ENCODE peak calls at places on chromosomes 16 and 17, in four cellular contexts. One of them, this sample, is unnamed.

GRCh38 chr17:74950207-74950606 is 14.5 kb downstream of the OTOP3 start:
- DNase-seq in H1: no peak
- DNase-seq in heart right ventricle: no peak
- DNase-seq in pancreas: no peak
- DNase-seq in this sample: no peak

GRCh38 chr17:56096026-56096807 is 57.1 kb upstream of the ANKFN1 start:
- DNase-seq in H1: no peak
- DNase-seq in heart right ventricle: no peak
- DNase-seq in pancreas: no peak
- DNase-seq in this sample: no peak

GRCh38 chr16:53061256-53061655 is 6.5 kb downstream of the CHD9 start:
- DNase-seq in H1: no peak
- DNase-seq in heart right ventricle: no peak
- DNase-seq in pancreas: no peak
- DNase-seq in this sample: no peak

GRCh38 chr16:30355144-30355953 is at the start of gene CD2BP2:
- DNase-seq in H1: peak; percentile 92
- DNase-seq in heart right ventricle: peak; percentile 92
- DNase-seq in pancreas: peak; percentile 97
- DNase-seq in this sample: peak; percentile 92

GRCh38 chr17:82531431-82531881 is 11.9 kb downstream of the FOXK2 start:
- DNase-seq in H1: no peak
- DNase-seq in heart right ventricle: no peak
- DNase-seq in pancreas: no peak
- DNase-seq in this sample: no peak

GRCh38 chr16:73095885-73096341 is 48.0 kb upstream of the ZFHX3 start:
- DNase-seq in H1: no peak
- DNase-seq in heart right ventricle: no peak
- DNase-seq in pancreas: no peak
- DNase-seq in this sample: no peak

GRCh38 chr17:53722407-53722806 is 100.3 kb upstream of the KIF2B start:
- DNase-seq in H1: no peak
- DNase-seq in heart right ventricle: no peak
- DNase-seq in pancreas: no peak
- DNase-seq in this sample: no peak

GRCh38 chr17:65562206-65562531 is 721 bp upstream of the AXIN2 start:
- DNase-seq in H1: no peak
- DNase-seq in heart right ventricle: no peak
- DNase-seq in pancreas: no peak
- DNase-seq in this sample: no peak

GRCh38 chr16:17369441-17369951 is 101.3 kb downstream of the XYLT1 start:
- DNase-seq in H1: no peak
- DNase-seq in heart right ventricle: peak; percentile 52
- DNase-seq in pancreas: no peak
- DNase-seq in this sample: peak; percentile 36

GRCh38 chr16:48291303-48291702 is 44.0 kb upstream of the ABCC11 start:
- DNase-seq in H1: no peak
- DNase-seq in heart right ventricle: no peak
- DNase-seq in pancreas: no peak
- DNase-seq in this sample: no peak

GRCh38 chr17:81251091-81251942 is 12.2 kb downstream of the NDUFAF8 start:
- DNase-seq in H1: no peak
- DNase-seq in heart right ventricle: peak; percentile 33
- DNase-seq in pancreas: no peak
- DNase-seq in this sample: no peak

GRCh38 chr17:63881935-63882601 is at the start of gene GH2:
- DNase-seq in H1: peak; percentile 88
- DNase-seq in heart right ventricle: no peak
- DNase-seq in pancreas: peak; percentile 27
- DNase-seq in this sample: no peak

GRCh38 chr16:86046026-86046713 is 147.2 kb downstream of the IRF8 start:
- DNase-seq in H1: no peak
- DNase-seq in heart right ventricle: no peak
- DNase-seq in pancreas: no peak
- DNase-seq in this sample: no peak

GRCh38 chr17:65559802-65560627 is 1.4 kb downstream of the AXIN2 start:
- DNase-seq in H1: peak; percentile 73
- DNase-seq in heart right ventricle: peak; percentile 46
- DNase-seq in pancreas: peak; percentile 26
- DNase-seq in this sample: no peak

GRCh38 chr16:47574091-47575054 is 113.2 kb downstream of the PHKB start:
- DNase-seq in H1: no peak
- DNase-seq in heart right ventricle: no peak
- DNase-seq in pancreas: no peak
- DNase-seq in this sample: no peak

GRCh38 chr16:67163164-67163902 is 1.2 kb upstream of the HSF4 start:
- DNase-seq in H1: peak; percentile 73
- DNase-seq in heart right ventricle: peak; percentile 72
- DNase-seq in pancreas: no peak
- DNase-seq in this sample: peak; percentile 16

GRCh38 chr17:58060596-58061191 is 22.5 kb upstream of the DYNLL2 start:
- DNase-seq in H1: no peak
- DNase-seq in heart right ventricle: peak; percentile 62
- DNase-seq in pancreas: no peak
- DNase-seq in this sample: no peak

GRCh38 chr16:30677931-30678585 is 19.8 kb downstream of the FBRS start:
- DNase-seq in H1: peak; percentile 71
- DNase-seq in heart right ventricle: no peak
- DNase-seq in pancreas: no peak
- DNase-seq in this sample: no peak

GRCh38 chr17:19461139-19461538 is 50.1 kb downstream of the RNF112 start:
- DNase-seq in H1: peak; percentile 67
- DNase-seq in heart right ventricle: no peak
- DNase-seq in pancreas: no peak
- DNase-seq in this sample: no peak

GRCh38 chr16:9965079-9965478 is 217.1 kb downstream of the GRIN2A start:
- DNase-seq in H1: no peak
- DNase-seq in heart right ventricle: no peak
- DNase-seq in pancreas: no peak
- DNase-seq in this sample: no peak

GRCh38 chr17:55496094-55496881 is 15.0 kb downstream of the SMIM36 start:
- DNase-seq in H1: no peak
- DNase-seq in heart right ventricle: no peak
- DNase-seq in pancreas: no peak
- DNase-seq in this sample: no peak

GRCh38 chr16:84423416-84423837 is 55.1 kb downstream of the ATP2C2 start:
- DNase-seq in H1: no peak
- DNase-seq in heart right ventricle: no peak
- DNase-seq in pancreas: no peak
- DNase-seq in this sample: no peak

GRCh38 chr17:66373944-66374817 is 71.8 kb downstream of the PRKCA start:
- DNase-seq in H1: no peak
- DNase-seq in heart right ventricle: peak; percentile 41
- DNase-seq in pancreas: peak; percentile 29
- DNase-seq in this sample: no peak

GRCh38 chr16:87231295-87231694 is 85.9 kb downstream of the C16orf95 start:
- DNase-seq in H1: no peak
- DNase-seq in heart right ventricle: no peak
- DNase-seq in pancreas: no peak
- DNase-seq in this sample: no peak

GRCh38 chr17:80855968-80856862 is 135.4 kb upstream of the CHMP6 start:
- DNase-seq in H1: no peak
- DNase-seq in heart right ventricle: no peak
- DNase-seq in pancreas: no peak
- DNase-seq in this sample: no peak

GRCh38 chr16:84608281-84608680 is 9.6 kb downstream of the COTL1 start:
- DNase-seq in H1: no peak
- DNase-seq in heart right ventricle: no peak
- DNase-seq in pancreas: no peak
- DNase-seq in this sample: no peak

GRCh38 chr16:2776500-2777139 is 460 bp downstream of the ELOB start:
- DNase-seq in H1: no peak
- DNase-seq in heart right ventricle: peak; percentile 48
- DNase-seq in pancreas: no peak
- DNase-seq in this sample: no peak

GRCh38 chr17:19454074-19454473 is 43.0 kb downstream of the RNF112 start:
- DNase-seq in H1: peak; percentile 29
- DNase-seq in heart right ventricle: no peak
- DNase-seq in pancreas: no peak
- DNase-seq in this sample: no peak

GRCh38 chr17:15351925-15352324 is 10.5 kb upstream of the TEKT3 start:
- DNase-seq in H1: no peak
- DNase-seq in heart right ventricle: no peak
- DNase-seq in pancreas: no peak
- DNase-seq in this sample: peak; percentile 73

GRCh38 chr17:80035937-80036714 is at the start of gene CCDC40:
- DNase-seq in H1: peak; percentile 91
- DNase-seq in heart right ventricle: peak; percentile 90
- DNase-seq in pancreas: peak; percentile 86
- DNase-seq in this sample: peak; percentile 74

GRCh38 chr17:79937435-79937870 is 98.2 kb upstream of the CBX4 start:
- DNase-seq in H1: no peak
- DNase-seq in heart right ventricle: peak; percentile 11
- DNase-seq in pancreas: no peak
- DNase-seq in this sample: no peak

GRCh38 chr17:64182325-64183012 is 52.5 kb upstream of the ERN1 start:
- DNase-seq in H1: no peak
- DNase-seq in heart right ventricle: no peak
- DNase-seq in pancreas: no peak
- DNase-seq in this sample: no peak

GRCh38 chr17:76251478-76252039 is 11.3 kb upstream of the RNF157 start:
- DNase-seq in H1: no peak
- DNase-seq in heart right ventricle: no peak
- DNase-seq in pancreas: no peak
- DNase-seq in this sample: no peak

DNA sequence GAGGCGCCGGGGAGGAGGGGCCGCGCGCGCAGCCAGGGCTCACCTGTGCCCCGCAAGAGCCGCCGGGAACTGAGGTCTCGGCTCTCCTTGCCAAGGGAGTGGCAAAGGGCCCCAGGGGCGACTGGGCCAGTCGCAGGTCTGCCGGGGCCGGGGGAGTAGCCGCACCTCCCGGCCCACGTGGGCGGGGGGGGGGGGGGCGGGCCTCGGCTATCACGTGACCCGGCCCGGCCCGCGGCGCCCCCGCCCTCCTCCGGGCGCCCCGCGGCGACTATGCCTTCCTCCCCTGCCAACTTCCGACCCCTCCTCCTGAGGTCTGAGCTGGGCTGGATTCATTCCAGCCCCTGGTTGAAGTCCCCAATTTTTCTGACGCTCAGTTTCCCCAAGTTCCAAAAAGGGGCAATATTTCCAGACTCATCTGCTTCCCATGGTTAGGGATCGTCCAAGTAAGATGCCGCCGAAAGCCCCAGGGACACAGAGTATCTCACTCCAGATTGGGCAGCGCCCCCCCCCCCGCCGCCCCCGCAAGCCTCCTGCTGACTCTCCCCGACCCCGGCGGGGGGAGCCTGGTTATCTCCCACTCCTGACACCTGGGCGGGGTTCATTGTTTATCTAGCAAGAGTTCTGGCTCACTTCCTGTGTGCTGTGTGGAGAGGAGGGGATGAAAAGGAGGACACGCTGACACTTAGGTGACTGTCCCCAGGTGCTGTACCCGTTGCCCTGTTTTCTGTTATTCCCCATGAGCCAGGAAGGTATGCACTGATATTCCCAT is at the start of gene TMC6:
- DNase-seq in H1: peak; percentile 89
- DNase-seq in heart right ventricle: peak; percentile 64
- DNase-seq in pancreas: peak; percentile 79
- DNase-seq in this sample: no peak
- TF ChIP-seq CTCF in H1: no peak
- TF ChIP-seq CTCF in heart right ventricle: no peak
- TF ChIP-seq CTCF in pancreas: no peak
- TF ChIP-seq CTCF in this sample: no peak

GRCh38 chr17:44978807-44979206 is 10.7 kb upstream of the C1QL1 start:
- DNase-seq in H1: no peak
- DNase-seq in heart right ventricle: no peak
- DNase-seq in pancreas: no peak
- DNase-seq in this sample: no peak

GRCh38 chr17:44981221-44981968 is 13.3 kb upstream of the C1QL1 start:
- DNase-seq in H1: no peak
- DNase-seq in heart right ventricle: no peak
- DNase-seq in pancreas: no peak
- DNase-seq in this sample: no peak

GRCh38 chr17:44979426-44980273 is 11.5 kb upstream of the C1QL1 start:
- DNase-seq in H1: no peak
- DNase-seq in heart right ventricle: peak; percentile 49
- DNase-seq in pancreas: no peak
- DNase-seq in this sample: no peak

GRCh38 chr17:44983563-44983962 is 15.5 kb upstream of the C1QL1 start:
- DNase-seq in H1: no peak
- DNase-seq in heart right ventricle: peak; percentile 62
- DNase-seq in pancreas: no peak
- DNase-seq in this sample: no peak

DNA sequence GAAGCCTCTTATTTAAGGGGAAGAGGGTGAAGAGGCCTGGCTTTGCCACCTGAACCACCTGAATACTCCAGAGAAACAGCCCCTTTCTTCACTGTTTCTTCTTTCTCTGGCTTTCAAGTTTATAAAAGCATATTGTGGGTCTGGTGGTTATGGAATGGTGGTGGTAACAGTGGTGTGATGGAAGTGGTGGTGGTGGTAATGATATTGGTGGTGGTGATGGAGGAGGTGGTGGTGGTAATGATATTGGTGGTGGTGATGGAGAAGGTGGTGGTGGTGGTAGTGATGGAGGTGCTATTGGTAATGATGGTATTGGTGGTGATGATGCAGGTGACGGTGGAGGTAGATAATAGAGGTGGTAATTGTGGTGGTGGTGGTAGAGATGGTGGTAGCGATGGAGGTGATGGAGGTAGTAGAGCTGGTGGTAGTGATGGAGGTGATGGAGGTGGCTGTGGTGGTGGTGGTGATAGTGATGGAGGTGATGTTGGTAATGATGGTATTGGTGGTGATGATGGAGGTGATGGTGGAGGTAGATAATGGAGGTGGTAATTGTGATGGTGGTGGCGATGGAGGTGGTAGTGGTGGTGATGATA is 14.1 kb upstream of the C1QL1 start:
- DNase-seq in H1: no peak
- DNase-seq in heart right ventricle: no peak
- DNase-seq in pancreas: no peak
- DNase-seq in this sample: no peak
- H3K4me1 ChIP-seq in H1: no peaks in the 10 kb centered on the region
- H3K4me1 ChIP-seq in heart right ventricle: peaks cover 39% of the 10 kb centered on the region
- H3K4me1 ChIP-seq in pancreas: no peaks in the 10 kb centered on the region
- H3K4me1 ChIP-seq in this sample: no peaks in the 10 kb centered on the region

GRCh38 chr17:30278032-30278431 is 13.7 kb downstream of the BLMH start:
- DNase-seq in H1: no peak
- DNase-seq in heart right ventricle: no peak
- DNase-seq in pancreas: no peak
- DNase-seq in this sample: peak; percentile 21
- TF ChIP-seq CTCF in H1: peak; percentile 49
- TF ChIP-seq CTCF in heart right ventricle: peak; percentile 63
- TF ChIP-seq CTCF in pancreas: peak; percentile 19
- TF ChIP-seq CTCF in this sample: no peak

GRCh38 chr16:88630941-88631340 is 7.4 kb upstream of the IL17C start:
- DNase-seq in H1: no peak
- DNase-seq in heart right ventricle: peak; percentile 22
- DNase-seq in pancreas: no peak
- DNase-seq in this sample: no peak

GRCh38 chr16:88631384-88631783 is 7.0 kb upstream of the IL17C start:
- DNase-seq in H1: no peak
- DNase-seq in heart right ventricle: peak; percentile 41
- DNase-seq in pancreas: no peak
- DNase-seq in this sample: no peak

GRCh38 chr16:88628512-88628974 is 9.8 kb upstream of the IL17C start:
- DNase-seq in H1: peak; percentile 86
- DNase-seq in heart right ventricle: peak; percentile 73
- DNase-seq in pancreas: no peak
- DNase-seq in this sample: no peak

GRCh38 chr16:88630433-88630832 is 7.9 kb upstream of the IL17C start:
- DNase-seq in H1: no peak
- DNase-seq in heart right ventricle: no peak
- DNase-seq in pancreas: no peak
- DNase-seq in this sample: no peak

GRCh38 chr16:88629835-88630234 is 8.5 kb upstream of the IL17C start:
- DNase-seq in H1: no peak
- DNase-seq in heart right ventricle: no peak
- DNase-seq in pancreas: no peak
- DNase-seq in this sample: no peak
- H3K4me1 ChIP-seq in H1: no peaks in the 10 kb centered on the region
- H3K4me1 ChIP-seq in heart right ventricle: peaks cover 35% of the 10 kb centered on the region
- H3K4me1 ChIP-seq in pancreas: no peaks in the 10 kb centered on the region
- H3K4me1 ChIP-seq in this sample: no peaks in the 10 kb centered on the region